ENCODE peak calls at places on chromosomes 1 and 21, in six cellular contexts. M is HAP-1; N is effector memory CD4-positive, alpha-beta T cell; D is stimulated activated naive B cell treated with anti-CD40 and anti-IgM and Interleukin-4, amounts not matched to agents 10 μg/mL and 1 μg/mL and 100 μg/mL, for 72 hours; J is stimulated activated CD8-positive, alpha-beta memory T cell treated with anti-CD3 and anti-CD28 coated beads, Interleukin-4, amount 100 ng/mL, for 48 hours; Q is NCI-H146. K is an unnamed sample.

GRCh38 chr1:111513410-111514020 is 10.1 kb upstream of the ADORA3 start:
- DNase-seq in M (no peak), N (no peak), D (no peak), J (no peak), Q (no peak), K (no peak)

GRCh38 chr1:47313915-47314664 is at the start of gene STIL:
- DNase-seq in M (peak), N (peak), D (peak), J (peak), Q (peak), K (peak)

GRCh38 chr1:4655674-4656532 is 1.5 kb downstream of the AJAP1 start:
- DNase-seq in M (no peak), N (no peak), D (no peak), J (peak), Q (no peak), K (peak)

GRCh38 chr21:25428537-25428936 is 178.7 kb downstream of the MRPL39 start:
- DNase-seq in M (no peak), N (no peak), D (no peak), J (no peak), Q (no peak), K (peak)

GRCh38 chr1:27026621-27027574 is 14.2 kb upstream of the TENT5B start:
- DNase-seq in M (peak), N (no peak), D (no peak), J (no peak), Q (peak), K (peak)

GRCh38 chr1:214444159-214444939 is 107.1 kb downstream of the PTPN14 start:
- DNase-seq in M (no peak), N (no peak), D (no peak), J (no peak), Q (no peak), K (no peak)

GRCh38 chr1:62905872-62906271 is 121.9 kb downstream of the ATG4C start:
- DNase-seq in M (no peak), N (no peak), D (no peak), J (no peak), Q (no peak), K (no peak)

GRCh38 chr1:171841931-171842723 is 829 bp downstream of the DNM3 start:
- DNase-seq in M (no peak), N (no peak), D (no peak), J (peak), Q (peak), K (no peak)

GRCh38 chr21:20999567-21000169 is 1.5 kb downstream of the NCAM2 start:
- DNase-seq in M (peak), N (peak), D (peak), J (peak), Q (peak), K (peak)

GRCh38 chr1:233269656-233270055 is 25.9 kb downstream of the PCNX2 start:
- DNase-seq in M (no peak), N (no peak), D (no peak), J (no peak), Q (no peak), K (no peak)

GRCh38 chr1:79264975-79265818 is 258.7 kb upstream of the ADGRL4 start:
- DNase-seq in M (peak), N (no peak), D (no peak), J (no peak), Q (no peak), K (no peak)

GRCh38 chr1:157496121-157496526 is 56.2 kb downstream of the FCRL5 start:
- DNase-seq in M (peak), N (no peak), D (peak), J (peak), Q (peak), K (peak)

GRCh38 chr1:36092166-36092797 is 3.6 kb downstream of the ADPRS start:
- DNase-seq in M (no peak), N (no peak), D (no peak), J (no peak), Q (no peak), K (no peak)

GRCh38 chr1:234613128-234613875 is 3.3 kb upstream of the IRF2BP2 start:
- DNase-seq in M (no peak), N (no peak), D (no peak), J (no peak), Q (peak), K (peak)

GRCh38 chr1:104460880-104461279 is 711.2 kb downstream of the AMY1C start:
- DNase-seq in M (no peak), N (no peak), D (no peak), J (no peak), Q (no peak), K (no peak)

GRCh38 chr1:15088146-15089025 is 65.2 kb upstream of the TMEM51 start:
- DNase-seq in M (no peak), N (no peak), D (no peak), J (no peak), Q (no peak), K (no peak)

GRCh38 chr1:192086643-192087042 is 71.6 kb upstream of the RGS18 start:
- DNase-seq in M (no peak), N (no peak), D (no peak), J (no peak), Q (no peak), K (no peak)

GRCh38 chr1:78171736-78172590 is 126.2 kb downstream of the GIPC2 start:
- DNase-seq in M (no peak), N (no peak), D (no peak), J (no peak), Q (no peak), K (peak)

GRCh38 chr1:153352523-153352922 is 3.9 kb upstream of the PGLYRP4 start:
- DNase-seq in M (peak), N (peak), D (peak), J (peak), Q (peak), K (peak)

GRCh38 chr1:42993631-42994121 is 35.0 kb upstream of the SLC2A1 start:
- DNase-seq in M (no peak), N (no peak), D (peak), J (no peak), Q (no peak), K (no peak)

GRCh38 chr1:40362699-40363098 is 10.8 kb upstream of the SMAP2 start:
- DNase-seq in M (no peak), N (no peak), D (no peak), J (no peak), Q (no peak), K (no peak)

GRCh38 chr21:34986561-34987533 is 62.3 kb downstream of the RUNX1 start:
- DNase-seq in M (no peak), N (peak), D (peak), J (peak), Q (no peak), K (peak)

GRCh38 chr1:161082996-161083742 is 6.2 kb downstream of the NECTIN4 start:
- DNase-seq in M (no peak), N (no peak), D (no peak), J (no peak), Q (no peak), K (peak)

GRCh38 chr1:183318433-183318832 is 99.7 kb downstream of the NMNAT2 start:
- DNase-seq in M (peak), N (no peak), D (no peak), J (no peak), Q (no peak), K (peak)

GRCh38 chr1:192700834-192701271 is 64.9 kb downstream of the RGS13 start:
- DNase-seq in M (no peak), N (no peak), D (no peak), J (no peak), Q (no peak), K (peak)

GRCh38 chr1:232613752-232614381 is 16.1 kb downstream of the SIPA1L2 start:
- DNase-seq in M (peak), N (no peak), D (no peak), J (no peak), Q (peak), K (peak)

GRCh38 chr1:31523012-31523411 is 53.3 kb upstream of the TINAGL1 start:
- DNase-seq in M (no peak), N (no peak), D (no peak), J (no peak), Q (no peak), K (no peak)

GRCh38 chr1:89525169-89525855 is 683 bp downstream of the LRRC8B start:
- DNase-seq in M (peak), N (peak), D (peak), J (peak), Q (peak), K (no peak)

K was measured in HT1080.